ENCODE peak calls at places on chromosomes 4 and X, in nine cellular contexts. V is ovary, X is astrocyte of the spinal cord, O is mammary epithelial cell, Y is endothelial cell of umbilical vein, C is body of pancreas, N is A549, J is lower lobe of right lung, R is left ventricle myocardium inferior. E is an unnamed sample.
A peak's percentile ranks its signal among the peaks of the same experiment; 100 is the strongest.

GRCh38 chr4:79852305-79852730 is 220.7 kb downstream of the ANTXR2 start:
- DNase-seq in V (no peak), X (peak; percentile 78), O (no peak), Y (peak; percentile 63), C (no peak), N (peak; percentile 4), J (peak; percentile 26), R (peak; percentile 43), E (peak; percentile 1)

GRCh38 chr4:7266525-7267292 is 74.4 kb downstream of the SORCS2 start:
- DNase-seq in V (no peak), X (peak; percentile 77), O (peak; percentile 84), Y (no peak), C (no peak), N (peak; percentile 82), J (no peak), R (no peak), E (no peak)

GRCh38 chr4:113878718-113879117 is 100.7 kb downstream of the ARSJ start:
- DNase-seq in V (no peak), X (peak; percentile 57), O (peak; percentile 25), Y (peak; percentile 40), C (no peak), N (peak; percentile 54), J (no peak), R (no peak), E (peak; percentile 74)

GRCh38 chr4:153113061-153113837 is 91.0 kb upstream of the TRIM2 start:
- DNase-seq in V (no peak), X (peak; percentile 93), O (no peak), Y (no peak), C (no peak), N (no peak), J (no peak), R (no peak), E (no peak)

GRCh38 chrX:51332188-51332942 is at the start of gene NUDT10:
- DNase-seq in V (peak; percentile 87), X (peak; percentile 53), O (peak; percentile 51), Y (peak; percentile 16), C (peak; percentile 21), N (peak; percentile 12), J (peak; percentile 43), R (peak; percentile 30), E (peak; percentile 26)

GRCh38 chrX:9205599-9206223 is 171.8 kb upstream of the FAM9B start:
- DNase-seq in V (no peak), X (no peak), O (no peak), Y (no peak), C (no peak), N (no peak), J (no peak), R (no peak), E (no peak)

GRCh38 chr4:73646117-73646516 is 25.9 kb upstream of the RASSF6 start:
- DNase-seq in V (no peak), X (no peak), O (no peak), Y (no peak), C (no peak), N (no peak), J (no peak), R (no peak), E (no peak)

GRCh38 chrX:39972340-39972739 is 125.4 kb downstream of the BCOR start:
- DNase-seq in V (no peak), X (peak; percentile 22), O (no peak), Y (no peak), C (no peak), N (no peak), J (no peak), R (no peak), E (no peak)

GRCh38 chr4:27861802-27862201 is 1001.2 kb downstream of the STIM2 start:
- DNase-seq in V (no peak), X (peak; percentile 66), O (peak; percentile 39), Y (no peak), C (no peak), N (no peak), J (no peak), R (no peak), E (no peak)

GRCh38 chr4:94339779-94340178 is 2.9 kb downstream of the HPGDS start:
- DNase-seq in V (no peak), X (no peak), O (no peak), Y (no peak), C (no peak), N (no peak), J (no peak), R (no peak), E (no peak)

GRCh38 chr4:46844325-46844917 is 64.6 kb downstream of the COX7B2 start:
- DNase-seq in V (no peak), X (peak; percentile 68), O (peak; percentile 7), Y (peak; percentile 64), C (peak; percentile 45), N (peak; percentile 46), J (no peak), R (no peak), E (peak; percentile 76)

GRCh38 chr4:26746742-26747351 is 113.8 kb upstream of the STIM2 start:
- DNase-seq in V (no peak), X (no peak), O (peak; percentile 16), Y (no peak), C (no peak), N (no peak), J (no peak), R (no peak), E (no peak)

GRCh38 chr4:128566688-128567087 is 242.8 kb upstream of the JADE1 start:
- DNase-seq in V (no peak), X (no peak), O (no peak), Y (peak; percentile 41), C (no peak), N (no peak), J (no peak), R (no peak), E (no peak)

GRCh38 chr4:128570380-128570779 is 239.1 kb upstream of the JADE1 start:
- DNase-seq in V (no peak), X (no peak), O (peak; percentile 40), Y (peak; percentile 41), C (peak; percentile 33), N (peak; percentile 52), J (peak; percentile 58), R (peak; percentile 31), E (no peak)

GRCh38 chr4:128565054-128565453 is 244.4 kb upstream of the JADE1 start:
- DNase-seq in V (no peak), X (no peak), O (no peak), Y (no peak), C (no peak), N (no peak), J (no peak), R (no peak), E (no peak)

GRCh38 chr4:128560754-128561495 is 248.6 kb upstream of the JADE1 start:
- DNase-seq in V (no peak), X (no peak), O (no peak), Y (no peak), C (no peak), N (peak; percentile 90), J (no peak), R (no peak), E (peak; percentile 76)

DNA sequence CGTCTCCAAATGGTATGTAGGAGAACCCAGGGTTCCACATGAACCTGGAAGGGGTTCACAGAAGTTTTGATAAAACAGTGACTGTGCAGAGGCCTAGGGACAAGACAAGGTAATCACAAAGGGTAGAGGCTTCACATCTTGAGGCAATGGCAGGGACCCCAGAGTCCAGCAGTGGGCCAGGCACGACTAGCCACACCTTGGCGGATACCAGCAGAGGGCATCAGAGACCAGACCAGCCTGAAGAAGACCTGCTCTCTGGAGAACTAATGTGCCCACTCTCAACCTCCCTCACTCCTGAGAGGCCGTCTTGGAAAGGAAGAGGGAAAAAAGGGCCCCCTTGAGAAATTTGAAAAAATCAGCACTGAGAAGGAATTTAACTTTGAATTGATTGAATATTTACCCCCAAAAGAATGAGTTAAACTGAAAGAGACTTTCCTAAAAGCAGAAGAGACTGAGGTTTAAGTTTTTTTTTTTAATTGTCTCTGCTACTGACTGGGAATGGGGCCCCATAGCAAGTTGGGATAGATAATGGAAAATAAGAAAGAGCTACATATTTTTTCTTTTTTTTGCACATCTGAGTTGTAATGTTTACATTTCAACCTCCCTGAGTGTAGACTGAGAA is 243.8 kb upstream of the JADE1 start:
- DNase-seq in V (peak; percentile 70), X (no peak), O (no peak), Y (peak; percentile 51), C (peak; percentile 77), N (peak; percentile 69), J (no peak), R (peak; percentile 47), E (peak; percentile 62)
- TF ChIP-seq CTCF in V (peak; percentile 48), X (peak; percentile 68), O (peak; percentile 70), Y (peak; percentile 68), C (peak; percentile 89), N (peak; percentile 29), J (peak; percentile 58), R (peak; percentile 74), E (peak; percentile 40)

DNA sequence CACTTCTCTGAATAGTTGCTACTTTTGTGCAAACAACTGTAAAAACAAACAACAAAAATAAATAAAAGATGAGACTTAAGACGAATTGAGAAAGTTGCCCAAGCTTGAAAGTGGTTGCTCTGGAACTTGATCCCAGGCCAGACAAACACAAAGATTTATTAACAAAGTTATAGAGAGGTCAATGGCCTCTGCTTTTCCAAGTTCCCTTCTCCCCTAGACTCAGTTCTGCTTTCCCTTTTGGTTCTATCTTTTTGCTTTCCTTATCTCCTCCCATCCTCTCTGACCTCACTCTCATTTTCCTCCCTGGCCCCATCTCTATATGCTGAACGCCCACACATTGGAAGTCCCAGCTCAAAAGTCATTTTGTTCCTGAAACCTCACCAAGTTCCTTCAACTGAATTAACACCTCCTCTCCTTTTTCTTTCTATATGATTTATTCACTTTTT is 82.7 kb downstream of the MXRA5 start:
- DNase-seq in V (no peak), X (no peak), O (no peak), Y (peak; percentile 2), C (no peak), N (peak; percentile 7), J (no peak), R (no peak), E (no peak)
- H3K4me3 ChIP-seq in V (no peak overlapping the region), X (no peak overlapping the region), O (no peak overlapping the region), Y (no peak overlapping the region), C (no peak overlapping the region), N (no peak overlapping the region), J (no peak overlapping the region), R (no peak overlapping the region), E (no peak overlapping the region)

DNA sequence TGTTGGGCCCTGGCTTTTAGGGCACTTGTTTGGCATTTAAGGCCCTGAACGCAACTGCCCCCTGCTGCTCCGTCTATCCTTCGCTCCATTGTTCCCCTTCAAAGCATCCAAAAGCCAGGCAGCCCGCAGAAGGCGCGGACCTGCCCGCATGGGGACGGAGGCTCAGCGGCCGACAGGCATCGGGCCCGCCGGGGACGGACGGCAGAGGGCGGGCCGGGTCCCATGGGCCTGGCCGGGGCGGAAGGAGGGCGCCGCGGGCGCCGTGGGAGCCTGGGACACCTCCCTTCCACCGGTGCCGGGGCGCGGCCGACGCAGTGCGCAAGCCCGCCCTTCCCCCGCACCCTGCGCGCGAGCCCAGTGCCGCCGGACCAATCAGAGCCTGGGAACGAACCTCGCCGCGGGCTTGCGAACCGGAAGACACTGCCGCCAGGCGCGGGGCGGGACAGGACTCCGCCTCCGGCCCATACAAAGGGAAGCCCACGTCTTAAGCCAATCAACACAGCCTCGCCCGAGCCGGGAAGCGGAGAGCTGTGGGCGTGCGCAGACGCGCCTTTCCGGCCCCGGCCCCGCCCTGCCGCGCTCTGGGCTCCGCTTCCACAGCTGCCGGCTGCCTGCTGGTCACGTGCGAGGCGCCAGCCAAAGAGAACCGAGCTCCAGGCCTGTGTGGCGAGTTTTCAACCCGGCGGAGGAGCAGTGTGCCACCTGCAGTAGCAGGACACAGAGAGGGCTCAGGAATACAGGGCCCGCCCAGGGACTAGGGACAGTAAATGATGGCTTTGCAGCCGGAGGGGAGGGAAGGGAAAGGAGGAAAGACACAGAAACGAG is 2.1 kb upstream of the ARHGAP4 start:
- DNase-seq in V (peak; percentile 98), X (peak; percentile 99), O (peak; percentile 99), Y (peak; percentile 98), C (peak; percentile 97), N (peak; percentile 99), J (peak; percentile 97), R (peak; percentile 94), E (peak; percentile 95)
- TF ChIP-seq CTCF in V (peak; percentile 29), X (peak; percentile 16), O (peak; percentile 31), Y (no peak), C (no peak), N (peak; percentile 26), J (peak; percentile 18), R (peak; percentile 17), E (peak; percentile 4)

GRCh38 chr4:124745988-124746801 is 33.7 kb upstream of the ANKRD50 start:
- DNase-seq in V (no peak), X (no peak), O (no peak), Y (peak; percentile 16), C (no peak), N (no peak), J (no peak), R (no peak), E (no peak)
- H3K4me3 ChIP-seq in V (no peak overlapping the region), X (no peak overlapping the region), O (no peak overlapping the region), Y (no peak overlapping the region), C (no peak overlapping the region), N (no peak overlapping the region), J (no peak overlapping the region), R (peak overlapping the region; percentile 50), E (no peak overlapping the region)

E was measured in Caco-2.